ENCODE peak calls at places on chromosomes 5 and 9, in five cellular contexts. Q is HCT116, R is neural progenitor cell, H is fibroblast of lung, U is OCI-LY7. S is an unnamed sample.

GRCh38 chr9:120914953-120915352 is 11.6 kb downstream of the TRAF1 start:
- DNase-seq in Q (no peak), R (no peak), H (no peak), U (no peak), S (no peak)

GRCh38 chr9:96183751-96184150 is 118.2 kb downstream of the HSD17B3 start:
- DNase-seq in Q (no peak), R (no peak), H (no peak), U (no peak), S (no peak)

GRCh38 chr5:79236364-79236969 is 536 bp downstream of the JMY start:
- DNase-seq in Q (no peak), R (peak), H (no peak), U (peak), S (peak)

GRCh38 chr5:139068494-139069152 is 129.5 kb downstream of the SIL1 start:
- DNase-seq in Q (no peak), R (no peak), H (no peak), U (no peak), S (no peak)

GRCh38 chr9:136947955-136948510 is 3.0 kb downstream of the C8G start:
- DNase-seq in Q (peak), R (peak), H (peak), U (peak), S (peak)

GRCh38 chr5:143245929-143246561 is 157.4 kb downstream of the NR3C1 start:
- DNase-seq in Q (peak), R (no peak), H (peak), U (no peak), S (peak)

GRCh38 chr5:114099161-114099560 is 262.7 kb upstream of the KCNN2 start:
- DNase-seq in Q (no peak), R (no peak), H (no peak), U (no peak), S (no peak)

GRCh38 chr5:531101-531748 is 7.0 kb upstream of the SLC9A3 start:
- DNase-seq in Q (no peak), R (peak), H (no peak), U (no peak), S (no peak)

GRCh38 chr5:176737746-176738699 is 72.3 kb upstream of the UNC5A start:
- DNase-seq in Q (no peak), R (no peak), H (no peak), U (no peak), S (no peak)

GRCh38 chr9:76642701-76643209 is 121.5 kb upstream of the PCA3 start:
- DNase-seq in Q (no peak), R (no peak), H (no peak), U (no peak), S (no peak)

GRCh38 chr5:106956901-106957300 is 713.8 kb downstream of the EFNA5 start:
- DNase-seq in Q (no peak), R (no peak), H (no peak), U (no peak), S (no peak)

GRCh38 chr9:84301851-84302250 is 38.7 kb downstream of the SLC28A3 start:
- DNase-seq in Q (no peak), R (no peak), H (peak), U (no peak), S (no peak)

GRCh38 chr5:81429363-81429762 is 35.4 kb upstream of the ACOT12 start:
- DNase-seq in Q (no peak), R (no peak), H (no peak), U (no peak), S (no peak)

GRCh38 chr9:15430920-15431844 is 8.5 kb downstream of the SNAPC3 start:
- DNase-seq in Q (no peak), R (peak), H (no peak), U (no peak), S (peak)

GRCh38 chr9:135343733-135344522 is 135.7 kb upstream of the PPP1R26 start:
- DNase-seq in Q (peak), R (peak), H (peak), U (peak), S (peak)

GRCh38 chr5:170287532-170287931 is 10.0 kb downstream of the LCP2 start:
- DNase-seq in Q (no peak), R (no peak), H (peak), U (no peak), S (no peak)

GRCh38 chr9:68509689-68510088 is 31.0 kb downstream of the TMEM252 start:
- DNase-seq in Q (no peak), R (peak), H (no peak), U (no peak), S (no peak)

GRCh38 chr9:132539071-132539470 is 43.3 kb upstream of the BARHL1 start:
- DNase-seq in Q (no peak), R (no peak), H (no peak), U (no peak), S (no peak)

GRCh38 chr9:80926611-80927010 is 762.7 kb downstream of the TLE1 start:
- DNase-seq in Q (no peak), R (no peak), H (no peak), U (no peak), S (no peak)

GRCh38 chr9:15139467-15139866 is 167.5 kb downstream of the TTC39B start:
- DNase-seq in Q (no peak), R (peak), H (no peak), U (no peak), S (no peak)

GRCh38 chr5:9927106-9927505 is 297.0 kb upstream of the TAS2R1 start:
- DNase-seq in Q (no peak), R (peak), H (no peak), U (no peak), S (no peak)

GRCh38 chr9:117091529-117091928 is 323.3 kb downstream of the ASTN2 start:
- DNase-seq in Q (no peak), R (no peak), H (no peak), U (no peak), S (no peak)

GRCh38 chr9:124887832-124888231 is 25.9 kb downstream of the ARPC5L start:
- DNase-seq in Q (no peak), R (peak), H (no peak), U (no peak), S (no peak)

GRCh38 chr5:91885291-91886265 is 502.5 kb upstream of the ARRDC3 start:
- DNase-seq in Q (no peak), R (no peak), H (no peak), U (no peak), S (no peak)

GRCh38 chr5:10354048-10354872 is 765 bp downstream of the MARCHF6 start:
- DNase-seq in Q (no peak), R (peak), H (peak), U (peak), S (peak)

GRCh38 chr9:13750061-13750460 is 470.6 kb upstream of the MPDZ start:
- DNase-seq in Q (no peak), R (no peak), H (peak), U (no peak), S (no peak)

GRCh38 chr9:100396769-100397168 is 30.2 kb upstream of the MSANTD3 start:
- DNase-seq in Q (no peak), R (no peak), H (no peak), U (no peak), S (no peak)

GRCh38 chr5:125083932-125084331 is 337.5 kb upstream of the ZNF608 start:
- DNase-seq in Q (no peak), R (no peak), H (peak), U (no peak), S (peak)

GRCh38 chr5:96995419-96995818 is 59.5 kb downstream of the LNPEP start:
- DNase-seq in Q (no peak), R (no peak), H (no peak), U (no peak), S (no peak)

GRCh38 chr9:18394847-18395355 is 79.1 kb upstream of the ADAMTSL1 start:
- DNase-seq in Q (no peak), R (no peak), H (no peak), U (no peak), S (peak)

GRCh38 chr5:90956511-90956910 is 397.9 kb downstream of the ADGRV1 start:
- DNase-seq in Q (no peak), R (no peak), H (no peak), U (no peak), S (no peak)

GRCh38 chr5:40277161-40277906 is 402.4 kb upstream of the PTGER4 start:
- DNase-seq in Q (no peak), R (no peak), H (no peak), U (no peak), S (no peak)

GRCh38 chr5:168209561-168209960 is 81.9 kb upstream of the WWC1 start:
- DNase-seq in Q (no peak), R (no peak), H (no peak), U (no peak), S (no peak)

GRCh38 chr5:91061094-91061493 is 322.0 kb downstream of the ARRDC3 start:
- DNase-seq in Q (no peak), R (no peak), H (no peak), U (no peak), S (no peak)

GRCh38 chr5:172276214-172276613 is 7.3 kb downstream of the UBTD2 start:
- DNase-seq in Q (no peak), R (no peak), H (peak), U (no peak), S (no peak)

GRCh38 chr9:87280421-87280820 is 217.2 kb upstream of the DAPK1 start:
- DNase-seq in Q (no peak), R (no peak), H (peak), U (no peak), S (no peak)

GRCh38 chr9:123312306-123312877 is 43.6 kb upstream of the CRB2 start:
- DNase-seq in Q (no peak), R (no peak), H (no peak), U (no peak), S (no peak)

GRCh38 chr5:27962201-27962600 is 923.8 kb upstream of the CDH9 start:
- DNase-seq in Q (no peak), R (no peak), H (no peak), U (no peak), S (no peak)

GRCh38 chr5:14017904-14018303 is 73.4 kb upstream of the DNAH5 start:
- DNase-seq in Q (no peak), R (no peak), H (no peak), U (no peak), S (no peak)
- H2AFZ ChIP-seq in Q (no peak), R (no peak), H (no peak), U (no peak), S (no peak)

DNA sequence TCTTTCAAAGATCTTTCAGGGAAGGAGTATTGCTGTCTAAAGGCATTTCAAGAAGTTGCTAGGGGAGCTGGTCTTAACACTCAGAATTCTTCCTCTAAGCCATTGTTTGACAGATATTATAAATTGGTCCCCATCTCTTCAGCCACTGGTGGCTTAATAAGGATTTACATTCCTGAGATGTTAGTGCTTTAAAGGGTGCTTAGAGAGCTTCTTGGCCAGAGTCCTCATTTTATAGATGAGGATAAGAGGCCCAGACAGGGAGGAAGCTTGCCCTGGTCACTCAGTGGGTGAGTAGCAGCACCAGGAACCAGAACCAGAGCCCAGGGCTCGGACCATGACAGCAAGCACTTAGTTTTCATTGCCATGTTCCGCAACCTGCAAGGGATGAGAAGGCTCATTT is 53.2 kb downstream of the GALNT10 start:
- DNase-seq in Q (no peak), R (peak), H (peak), U (no peak), S (no peak)
- H2AFZ ChIP-seq in Q (no peak), R (no peak), H (no peak), U (no peak), S (no peak)

GRCh38 chr5:154830596-154830995 is 19.8 kb downstream of the FAXDC2 start:
- DNase-seq in Q (no peak), R (no peak), H (no peak), U (no peak), S (no peak)
- H2AFZ ChIP-seq in Q (no peak), R (no peak), H (no peak), U (no peak), S (no peak)

GRCh38 chr9:127567119-127567897 is 44.8 kb upstream of the STXBP1 start:
- DNase-seq in Q (no peak), R (peak), H (no peak), U (no peak), S (peak)
- H2AFZ ChIP-seq in Q (no peak), R (no peak), H (no peak), U (no peak), S (no peak)

GRCh38 chr9:131400627-131401026 is 6.7 kb downstream of the PRRC2B start:
- DNase-seq in Q (no peak), R (no peak), H (no peak), U (no peak), S (no peak)
- H2AFZ ChIP-seq in Q (no peak), R (no peak), H (no peak), U (no peak), S (no peak)

GRCh38 chr5:73565166-73565968 is at the start of the genes ANKRA2 and UTP15:
- DNase-seq in Q (peak), R (peak), H (peak), U (peak), S (peak)
- H2AFZ ChIP-seq in Q (peak), R (peak), H (peak), U (peak), S (peak)

GRCh38 chr9:128204858-128205257 is 1.7 kb downstream of the DNM1 start:
- DNase-seq in Q (no peak), R (no peak), H (no peak), U (no peak), S (no peak)
- H2AFZ ChIP-seq in Q (no peak), R (no peak), H (no peak), U (no peak), S (no peak)

DNA sequence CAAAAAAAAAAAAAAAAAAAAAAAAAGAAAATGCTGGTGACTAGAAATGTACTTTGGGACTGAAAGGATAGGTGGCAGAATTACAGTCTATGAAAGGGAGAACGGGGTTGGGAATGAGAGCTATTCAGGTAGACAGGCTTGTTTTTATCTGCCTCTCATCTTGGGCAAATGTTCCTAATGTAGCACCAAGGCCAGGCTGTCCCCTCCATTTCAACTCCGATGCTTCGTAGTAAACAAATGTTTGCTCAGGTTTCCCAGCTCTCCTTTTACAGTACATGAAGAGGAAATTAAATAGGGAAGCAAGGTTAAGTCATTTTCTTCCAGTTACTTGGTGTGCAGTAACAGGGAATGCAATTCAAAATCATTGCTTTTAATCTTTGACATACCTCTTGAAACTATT is 4.4 kb upstream of the BASP1 start:
- DNase-seq in Q (no peak), R (no peak), H (no peak), U (no peak), S (no peak)
- H2AFZ ChIP-seq in Q (no peak), R (no peak), H (no peak), U (no peak), S (peak)

GRCh38 chr5:116825486-116825885 is 250.9 kb upstream of the SEMA6A start:
- DNase-seq in Q (no peak), R (no peak), H (no peak), U (no peak), S (no peak)
- H2AFZ ChIP-seq in Q (no peak), R (no peak), H (no peak), U (no peak), S (no peak)

GRCh38 chr9:89442016-89442415 is 55.9 kb downstream of the SEMA4D start:
- DNase-seq in Q (no peak), R (no peak), H (no peak), U (no peak), S (no peak)

GRCh38 chr9:89441655-89441970 is 56.3 kb downstream of the SEMA4D start:
- DNase-seq in Q (no peak), R (no peak), H (no peak), U (no peak), S (no peak)

GRCh38 chr9:89440548-89440947 is 57.4 kb downstream of the SEMA4D start:
- DNase-seq in Q (no peak), R (no peak), H (no peak), U (no peak), S (no peak)

GRCh38 chr9:89440046-89440445 is 57.9 kb downstream of the SEMA4D start:
- DNase-seq in Q (no peak), R (no peak), H (no peak), U (no peak), S (no peak)

DNA sequence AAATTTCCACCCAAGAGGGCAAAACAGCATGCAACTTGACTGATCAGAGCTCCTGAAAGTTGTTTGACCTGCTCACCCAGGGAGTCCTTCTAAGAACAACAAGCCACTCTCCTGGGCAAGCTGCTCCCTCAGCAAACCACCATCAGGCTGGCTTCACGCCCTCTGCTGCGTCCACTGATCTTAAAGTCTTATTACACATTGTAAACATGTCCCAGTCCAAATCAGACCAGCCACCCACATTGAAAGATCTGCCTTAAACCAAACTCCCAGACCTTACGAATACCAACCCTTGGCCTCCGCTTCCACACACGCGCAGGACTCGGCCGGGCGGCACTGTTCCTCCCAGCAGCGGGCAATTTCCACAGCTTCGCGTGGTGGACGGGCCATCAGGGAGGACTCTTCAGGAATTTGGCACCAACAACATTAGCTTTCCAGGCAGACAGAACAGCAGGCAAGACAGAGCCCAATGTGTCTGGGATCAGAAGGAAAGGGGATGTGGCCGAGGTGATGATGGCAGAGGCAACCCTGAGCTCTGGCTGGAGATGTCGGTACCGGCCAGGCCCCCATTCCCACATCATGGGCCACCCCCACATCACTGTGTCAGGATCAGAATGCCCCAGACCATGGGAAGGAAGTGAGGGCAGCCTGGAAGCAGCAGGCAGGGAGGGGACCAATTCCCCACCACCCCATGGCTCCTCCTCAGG is 56.8 kb downstream of the SEMA4D start:
- DNase-seq in Q (no peak), R (no peak), H (no peak), U (no peak), S (no peak)
- H2AFZ ChIP-seq in Q (no peak), R (no peak), H (no peak), U (no peak), S (no peak)

S was measured in hepatocyte.